ENCODE peak calls at places on chromosome 1, in seven cellular contexts. J, O, Z, S, Q, M and P are unnamed samples.

GRCh38 chr1:150233359-150234308 is 2.3 kb downstream of the ANP32E start:
- DNase-seq in Q (peak), J (peak), Z (no peak), M (peak), O (no peak), S (peak), P (peak)

GRCh38 chr1:8572106-8572505 is 245.3 kb downstream of the RERE start:
- DNase-seq in O (no peak), Z (no peak), M (no peak), S (no peak), Q (no peak), J (no peak), P (no peak)

GRCh38 chr1:173406783-173407230 is 70.3 kb upstream of the PRDX6 start:
- DNase-seq in Q (no peak), M (peak), Z (no peak), S (no peak), O (no peak), J (no peak), P (no peak)

GRCh38 chr1:204358145-204358544 is 1.6 kb downstream of the PLEKHA6 start:
- DNase-seq in S (no peak), Q (no peak), Z (no peak), M (no peak), J (no peak), O (no peak), P (no peak)

GRCh38 chr1:172255223-172255560 is 165.3 kb upstream of the C1orf105 start:
- DNase-seq in S (no peak), Q (no peak), J (no peak), O (no peak), M (peak), Z (no peak), P (no peak)

GRCh38 chr1:44002606-44003157 is 11.3 kb downstream of the CCDC24 start:
- DNase-seq in M (no peak), J (no peak), Q (no peak), O (no peak), Z (no peak), S (no peak), P (no peak)

GRCh38 chr1:117565745-117566455 is 39.9 kb upstream of the TENT5C start:
- DNase-seq in Z (no peak), Q (no peak), O (no peak), S (no peak), M (no peak), J (no peak), P (no peak)

GRCh38 chr1:32886012-32886827 is at the start of gene HPCA:
- DNase-seq in J (peak), Z (peak), S (peak), O (no peak), Q (peak), M (peak), P (no peak)

GRCh38 chr1:59750612-59751395 is 63.9 kb upstream of the HOOK1 start:
- DNase-seq in Z (no peak), S (no peak), J (peak), O (no peak), Q (peak), M (peak), P (no peak)

GRCh38 chr1:218361298-218362065 is 16.3 kb downstream of the TGFB2 start:
- DNase-seq in Q (peak), J (no peak), O (no peak), S (no peak), M (no peak), Z (no peak), P (no peak)
- TF ChIP-seq CTCF in Q (peak), J (no peak), O (peak), S (peak), M (peak), Z (peak), P (peak)

GRCh38 chr1:207397525-207397926 is 56.6 kb upstream of the CR2 start:
- DNase-seq in Q (no peak), S (no peak), Z (no peak), M (no peak), J (no peak), O (no peak), P (no peak)
- TF ChIP-seq CTCF in Q (peak), S (no peak), Z (no peak), M (no peak), J (no peak), O (peak), P (peak)

DNA sequence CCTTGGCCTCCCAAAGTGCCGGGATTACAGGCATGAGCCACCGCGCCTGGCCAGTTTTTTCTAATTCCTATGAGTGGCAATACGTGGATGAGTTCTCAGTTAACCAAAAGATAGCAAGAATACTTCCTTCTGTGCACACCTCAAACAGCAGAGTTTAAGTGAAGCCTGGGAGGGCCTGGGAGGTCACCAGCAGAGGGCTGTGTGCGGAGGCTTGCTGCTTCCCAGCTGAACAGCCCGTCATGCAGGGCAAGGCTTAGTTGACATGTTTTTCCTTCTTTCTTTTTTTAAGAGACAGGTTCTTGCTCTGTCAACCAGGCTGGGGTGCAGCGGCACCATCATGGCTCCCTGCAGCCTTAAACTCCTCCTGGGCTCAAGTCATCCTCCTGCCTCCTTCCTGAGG is 17.8 kb downstream of the GNG4 start:
- DNase-seq in J (no peak), Z (no peak), Q (no peak), O (no peak), S (no peak), M (no peak), P (no peak)
- TF ChIP-seq CTCF in J (no peak), Z (no peak), Q (no peak), O (no peak), S (no peak), M (no peak), P (no peak)

DNA sequence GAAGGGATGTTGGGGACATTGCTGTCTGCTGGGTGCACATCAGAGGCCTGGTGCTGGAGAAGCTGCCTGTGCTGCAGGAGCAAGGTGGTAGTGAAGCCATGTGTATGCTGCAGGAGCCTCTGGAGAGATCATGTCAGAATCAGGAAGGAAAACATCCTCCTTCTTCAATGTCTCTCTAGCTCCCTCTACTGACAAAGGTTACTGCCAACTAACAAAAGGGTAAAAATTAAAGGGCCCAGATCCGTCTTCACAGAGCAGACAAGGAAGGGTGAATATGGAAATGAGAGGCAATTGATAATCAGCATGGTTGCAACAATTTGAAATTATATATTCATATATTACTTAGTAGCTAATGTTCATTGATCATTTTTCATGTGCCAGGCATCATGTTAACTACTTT is 32.2 kb downstream of the FAM177B start:
- DNase-seq in Z (no peak), Q (no peak), M (no peak), S (no peak), O (no peak), J (no peak), P (no peak)
- TF ChIP-seq CTCF in Z (no peak), Q (no peak), M (peak), S (no peak), O (no peak), J (no peak), P (peak)